ENCODE peak calls at places on chromosome 6, in five cellular contexts. B is SK-N-SH, O is IMR-90, D is GM12878, A is K562. E is an unnamed sample.
A peak's percentile ranks its signal among the peaks of the same experiment; 100 is the strongest.

GRCh38 chr6:105269390-105269789 is 89.6 kb upstream of the POPDC3 start:
- DNase-seq in B (no peak), O (no peak), D (no peak), A (no peak), E (no peak)

GRCh38 chr6:147615659-147616456 is 107.4 kb downstream of the SAMD5 start:
- DNase-seq in O (peak; percentile 68), B (no peak), D (no peak), A (no peak), E (no peak)

GRCh38 chr6:273441-274111 is 18.7 kb upstream of the DUSP22 start:
- DNase-seq in A (no peak), B (no peak), D (no peak), O (no peak), E (no peak)

GRCh38 chr6:38796850-38797249 is 81.7 kb downstream of the DNAH8 start:
- DNase-seq in D (no peak), B (no peak), A (no peak), O (no peak), E (no peak)

GRCh38 chr6:132190815-132191175 is 210.5 kb downstream of the MOXD1 start:
- DNase-seq in D (no peak), O (peak; percentile 65), A (no peak), B (no peak), E (no peak)

GRCh38 chr6:139647001-139647400 is 272.6 kb upstream of the CITED2 start:
- DNase-seq in O (peak; percentile 24), A (no peak), D (no peak), B (no peak), E (no peak)

GRCh38 chr6:159701413-159701999 is 8.5 kb upstream of the SOD2 start:
- DNase-seq in O (peak; percentile 97), D (no peak), A (no peak), B (no peak), E (peak; percentile 43)

GRCh38 chr6:155444120-155444917 is 11.3 kb downstream of the NOX3 start:
- DNase-seq in O (peak; percentile 57), D (no peak), A (no peak), B (no peak), E (peak; percentile 100)

GRCh38 chr6:82415820-82416219 is 52.2 kb downstream of the TPBG start:
- DNase-seq in D (no peak), B (no peak), A (no peak), O (no peak), E (no peak)

GRCh38 chr6:31738048-31738979 is 1.5 kb upstream of the MSH5 start:
- DNase-seq in B (no peak), O (peak; percentile 89), D (peak; percentile 75), A (peak; percentile 75), E (peak; percentile 97)

GRCh38 chr6:158338311-158339112 is 26.2 kb downstream of the TULP4 start:
- DNase-seq in A (no peak), O (no peak), B (no peak), D (no peak), E (peak; percentile 39)

GRCh38 chr6:83908813-83909212 is 49.3 kb downstream of the CYB5R4 start:
- DNase-seq in B (no peak), O (peak; percentile 65), D (no peak), A (no peak), E (no peak)

GRCh38 chr6:44475779-44476434 is 88.4 kb downstream of the CDC5L start:
- DNase-seq in B (peak; percentile 92), O (peak; percentile 65), A (peak; percentile 91), D (no peak), E (peak; percentile 59)

GRCh38 chr6:100833972-100834574 is 47.1 kb downstream of the ASCC3 start:
- DNase-seq in A (no peak), B (no peak), D (no peak), O (no peak), E (no peak)

GRCh38 chr6:170313716-170314295 is 7.2 kb downstream of the FAM120B start:
- DNase-seq in O (peak; percentile 74), D (no peak), A (no peak), B (no peak), E (no peak)

GRCh38 chr6:14584450-14584849 is 466.9 kb downstream of the CD83 start:
- DNase-seq in O (peak; percentile 22), B (no peak), A (no peak), D (no peak), E (no peak)

GRCh38 chr6:142913511-142914047 is 31.4 kb downstream of the HIVEP2 start:
- DNase-seq in D (peak; percentile 94), B (no peak), O (no peak), A (no peak), E (no peak)

DNA sequence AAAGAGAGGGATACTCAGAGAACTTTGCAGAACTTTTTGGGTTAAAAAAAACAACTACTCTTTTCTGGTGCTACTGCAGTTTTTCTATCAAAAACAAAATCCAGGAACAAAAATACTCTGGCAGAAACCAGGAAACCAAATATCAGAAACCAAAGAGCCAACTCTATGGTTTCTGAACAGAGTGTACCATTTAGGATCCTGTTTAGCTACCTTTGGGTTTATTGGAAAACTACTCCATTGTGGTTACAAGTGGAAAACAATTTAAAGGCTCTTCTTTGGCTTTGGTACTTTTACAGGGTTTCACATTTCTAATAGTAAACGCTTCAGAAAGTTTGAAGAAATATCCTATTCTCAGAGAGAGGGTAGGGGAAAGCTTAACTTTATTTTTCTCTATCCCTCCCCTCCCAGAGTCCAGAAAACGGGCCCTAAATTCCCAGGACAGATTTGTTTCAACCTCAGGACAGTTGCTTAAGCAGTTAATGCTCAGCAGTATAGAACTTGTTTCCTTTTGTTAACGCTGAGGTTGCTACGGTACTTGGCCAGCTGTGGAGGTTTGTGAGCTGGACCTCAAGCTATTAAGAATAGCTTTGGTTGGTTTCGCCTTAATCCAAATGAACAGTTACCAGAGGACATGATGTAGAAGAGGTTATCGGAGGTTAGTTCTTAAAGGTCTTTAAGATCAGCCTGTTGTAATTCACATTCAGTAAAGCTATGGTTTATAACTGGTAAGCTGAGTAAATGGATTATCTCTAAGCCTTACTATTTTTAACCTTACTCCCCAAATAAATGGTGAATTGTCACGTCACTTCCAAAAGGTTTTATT is 47.9 kb downstream of the FOXO3 start:
- DNase-seq in D (no peak), A (no peak), B (no peak), O (peak; percentile 50), E (no peak)
- H3K4me1 ChIP-seq in D (peaks cover 14% of the 10 kb centered on the region), A (no peaks in the 10 kb centered on the region), B (peaks cover 12% of the 10 kb centered on the region), O (peaks cover 10% of the 10 kb centered on the region), E (peaks cover 39% of the 10 kb centered on the region)

GRCh38 chr6:7261030-7261841 is 51.8 kb downstream of the SSR1 start:
- DNase-seq in O (peak; percentile 80), D (no peak), A (peak; percentile 82), B (peak; percentile 90), E (peak; percentile 96)
- TF ChIP-seq SMC3 in O (no peak), D (no peak), A (no peak), B (no peak), E (no peak)

DNA sequence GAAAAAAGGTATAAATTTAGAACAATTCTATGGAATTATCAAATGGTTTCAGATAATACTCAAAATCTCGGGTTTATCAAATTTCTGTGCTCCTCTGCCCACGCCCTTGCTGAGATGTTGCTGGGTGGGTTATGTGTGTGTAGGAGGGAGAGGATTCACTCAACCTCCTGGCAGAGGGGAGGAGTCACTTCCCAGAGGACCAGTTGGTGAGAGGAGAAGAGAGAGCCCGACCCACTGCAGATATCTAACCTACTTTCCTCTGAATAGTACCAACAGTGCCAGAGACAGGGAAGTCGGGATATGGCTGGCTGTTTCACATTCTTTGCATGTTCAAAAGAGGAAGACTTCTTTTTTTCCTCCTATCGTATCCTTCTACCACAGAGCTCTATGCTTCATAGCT is 187.1 kb upstream of the MAN1A1 start:
- DNase-seq in O (no peak), D (no peak), B (no peak), A (no peak), E (no peak)
- TF ChIP-seq MXI1 in O (no peak), D (no peak), B (no peak), A (no peak), E (no peak)

DNA sequence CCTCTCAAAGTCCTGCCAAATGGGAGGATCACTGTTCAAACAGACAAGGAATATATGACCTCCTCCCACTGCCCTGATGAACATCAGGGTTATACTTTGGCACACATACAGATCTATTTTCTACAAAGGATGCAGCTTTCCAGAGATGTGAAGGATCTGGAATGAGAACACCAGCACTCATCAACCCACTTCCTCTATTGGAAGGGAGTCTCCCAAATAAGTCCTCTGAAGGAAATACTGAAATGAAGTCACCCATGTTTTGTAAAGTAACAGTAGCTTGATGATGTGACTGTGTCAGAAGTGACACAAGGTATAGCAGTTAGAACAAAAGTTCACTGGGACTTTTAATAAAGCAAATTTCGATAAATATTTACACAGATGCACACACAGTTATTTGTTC is 104.9 kb downstream of the OGFRL1 start:
- DNase-seq in A (no peak), B (no peak), D (no peak), O (peak; percentile 39), E (no peak)
- H3K4me1 ChIP-seq in A (no peaks in the 10 kb centered on the region), B (peaks cover 2% of the 10 kb centered on the region), D (no peaks in the 10 kb centered on the region), O (peaks cover 24% of the 10 kb centered on the region), E (no peaks in the 10 kb centered on the region)

GRCh38 chr6:168526841-168527281 is 85.9 kb downstream of the SMOC2 start:
- DNase-seq in O (no peak), B (no peak), D (no peak), A (no peak), E (no peak)
- TF ChIP-seq SMC3 in O (no peak), B (no peak), D (no peak), A (no peak), E (no peak)

GRCh38 chr6:39820553-39820952 is 28.4 kb downstream of the DAAM2 start:
- DNase-seq in A (no peak), B (no peak), D (no peak), O (no peak), E (no peak)

GRCh38 chr6:39821014-39821738 is 29.0 kb downstream of the DAAM2 start:
- DNase-seq in D (no peak), B (no peak), A (no peak), O (no peak), E (no peak)

GRCh38 chr6:39818695-39819094 is 26.5 kb downstream of the DAAM2 start:
- DNase-seq in B (no peak), O (peak; percentile 24), D (no peak), A (no peak), E (no peak)

GRCh38 chr6:39819676-39820075 is 27.5 kb downstream of the DAAM2 start:
- DNase-seq in D (no peak), O (no peak), B (no peak), A (no peak), E (no peak)

DNA sequence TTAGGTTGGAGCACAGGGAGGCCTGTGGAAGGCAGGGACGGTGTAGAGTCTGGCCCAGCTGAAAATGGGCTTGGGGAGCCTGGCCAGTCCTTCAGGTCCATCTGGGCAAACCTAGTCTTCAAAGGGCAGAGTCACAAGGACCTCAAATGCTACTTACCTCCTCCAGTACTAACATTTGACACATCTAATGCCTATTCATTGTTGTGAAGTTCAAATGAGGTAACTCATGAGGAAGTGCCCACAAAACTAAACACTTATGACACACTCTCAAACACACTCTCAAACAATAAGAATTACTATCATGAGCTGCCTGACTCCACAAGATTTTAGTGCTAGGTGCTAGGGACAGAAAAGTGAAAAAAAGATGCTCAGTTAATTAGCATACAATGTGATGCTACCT is 27.1 kb downstream of the DAAM2 start:
- DNase-seq in D (no peak), A (no peak), O (peak; percentile 37), B (no peak), E (no peak)
- TF ChIP-seq MXI1 in D (no peak), A (no peak), O (no peak), B (no peak), E (no peak)

E was measured in HepG2.